ENCODE peak calls at places on chromosome 18, in seven cellular contexts. H is stomach, U is lower lobe of right lung, V is tibial artery, F is mesenchymal stem cell, E is MM.1S, I is lung. Y is an unnamed sample.
A peak's percentile ranks its signal among the peaks of the same experiment; 100 is the strongest.

GRCh38 chr18:55479656-55480420 is 108.2 kb downstream of the TCF4 start:
- DNase-seq in V (no peak), F (no peak), I (no peak), H (no peak), U (no peak), E (no peak), Y (no peak)

GRCh38 chr18:41967680-41968079 is 12.6 kb downstream of the PIK3C3 start:
- DNase-seq in F (no peak), I (no peak), U (no peak), V (no peak), E (no peak), H (no peak), Y (no peak)

GRCh38 chr18:2961828-2962227 is 51.1 kb downstream of the LPIN2 start:
- DNase-seq in I (no peak), V (no peak), F (peak; percentile 63), U (no peak), E (peak; percentile 36), H (no peak), Y (no peak)

GRCh38 chr18:11660691-11661090 is 28.4 kb upstream of the GNAL start:
- DNase-seq in V (no peak), I (peak; percentile 16), F (no peak), U (no peak), H (no peak), E (no peak), Y (no peak)

GRCh38 chr18:62863629-62864028 is 148.3 kb downstream of the PHLPP1 start:
- DNase-seq in V (no peak), I (no peak), H (no peak), E (no peak), F (peak; percentile 17), U (no peak), Y (no peak)

GRCh38 chr18:63016270-63016669 is 300.9 kb downstream of the PHLPP1 start:
- DNase-seq in V (no peak), F (peak; percentile 62), U (no peak), H (no peak), E (peak; percentile 56), I (peak; percentile 46), Y (no peak)

GRCh38 chr18:28875059-28875458 is 698.1 kb upstream of the CDH2 start:
- DNase-seq in F (no peak), V (no peak), H (no peak), I (no peak), E (no peak), U (no peak), Y (no peak)

GRCh38 chr18:78875268-78875997 is 104.2 kb upstream of the SALL3 start:
- DNase-seq in U (no peak), F (no peak), H (no peak), E (no peak), V (peak; percentile 51), I (peak; percentile 29), Y (no peak)

GRCh38 chr18:64044616-64045015 is 74.7 kb downstream of the SERPINB8 start:
- DNase-seq in E (no peak), U (no peak), I (no peak), V (no peak), F (no peak), H (no peak), Y (no peak)

GRCh38 chr18:50797147-50797546 is 22.7 kb downstream of the MRO start:
- DNase-seq in I (no peak), E (no peak), H (peak; percentile 55), F (no peak), U (no peak), V (no peak), Y (no peak)

GRCh38 chr18:65436430-65436829 is 314.4 kb upstream of the CDH7 start:
- DNase-seq in V (no peak), H (no peak), I (no peak), F (no peak), E (no peak), U (no peak), Y (no peak)

GRCh38 chr18:3692113-3692621 is 242.2 kb downstream of the TGIF1 start:
- DNase-seq in U (no peak), V (no peak), H (no peak), F (no peak), I (no peak), E (no peak), Y (no peak)

GRCh38 chr18:61998957-61999356 is 106.2 kb upstream of the RNF152 start:
- DNase-seq in V (no peak), F (peak; percentile 79), I (no peak), H (no peak), E (no peak), U (no peak), Y (no peak)

GRCh38 chr18:50401888-50402287 is 27.0 kb downstream of the SKA1 start:
- DNase-seq in V (no peak), U (peak; percentile 63), F (no peak), E (no peak), I (peak; percentile 49), H (peak; percentile 76), Y (no peak)

GRCh38 chr18:2597639-2598038 is 26.3 kb downstream of the NDC80 start:
- DNase-seq in H (no peak), I (no peak), E (no peak), F (no peak), V (no peak), U (no peak), Y (no peak)

GRCh38 chr18:13572148-13572547 is 154.2 kb downstream of the FAM210A start:
- DNase-seq in F (no peak), U (no peak), E (no peak), H (no peak), I (no peak), V (peak; percentile 33), Y (no peak)

GRCh38 chr18:6672909-6673308 is 56.6 kb upstream of the ARHGAP28 start:
- DNase-seq in V (no peak), U (no peak), F (no peak), I (no peak), H (no peak), E (no peak), Y (no peak)

GRCh38 chr18:46322941-46323340 is 218.8 kb downstream of the HAUS1 start:
- DNase-seq in H (no peak), F (no peak), U (no peak), I (no peak), E (no peak), V (no peak), Y (no peak)

GRCh38 chr18:51211552-51211951 is 14.1 kb upstream of the MEX3C start:
- DNase-seq in U (peak; percentile 71), I (peak; percentile 41), V (no peak), F (peak; percentile 66), E (no peak), H (no peak), Y (no peak)

GRCh38 chr18:74447404-74448152 is 9.5 kb downstream of the DIPK1C start:
- DNase-seq in E (no peak), H (no peak), F (no peak), U (no peak), I (no peak), V (peak; percentile 38), Y (no peak)
- H3K4me1 ChIP-seq in E (no peaks in the 10 kb centered on the region), H (no peaks in the 10 kb centered on the region), F (no peaks in the 10 kb centered on the region), U (no peaks in the 10 kb centered on the region), I (no peaks in the 10 kb centered on the region), V (no peaks in the 10 kb centered on the region), Y (no peaks in the 10 kb centered on the region)

GRCh38 chr18:48996041-48996440 is 45.3 kb upstream of the SMAD7 start:
- DNase-seq in E (no peak), I (no peak), F (no peak), H (no peak), U (no peak), V (no peak), Y (no peak)

GRCh38 chr18:48997985-48998831 is 47.4 kb upstream of the SMAD7 start:
- DNase-seq in H (no peak), F (peak; percentile 98), I (peak; percentile 73), V (peak; percentile 94), E (no peak), U (peak; percentile 87), Y (peak; percentile 82)

GRCh38 chr18:48996901-48997463 is 46.2 kb upstream of the SMAD7 start:
- DNase-seq in V (no peak), F (peak; percentile 94), H (no peak), I (no peak), U (peak; percentile 39), E (no peak), Y (no peak)

GRCh38 chr18:48999569-48999968 is 48.8 kb upstream of the SMAD7 start:
- DNase-seq in U (no peak), F (no peak), E (no peak), H (no peak), I (no peak), V (no peak), Y (no peak)

DNA sequence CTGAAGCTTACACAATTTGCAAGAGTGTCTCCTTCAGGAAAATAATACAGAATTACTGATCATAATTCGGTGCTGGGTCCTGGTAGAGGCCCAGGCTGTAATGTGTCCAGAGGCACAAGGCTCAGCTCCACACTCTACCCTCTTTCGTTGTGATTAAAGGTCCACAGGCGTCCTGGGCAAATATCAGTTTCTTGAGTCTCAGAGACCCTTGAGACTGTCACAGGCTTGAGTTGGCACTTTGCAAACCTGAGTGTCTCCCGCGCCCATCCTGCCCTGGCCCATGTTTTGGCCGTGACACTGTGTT is 46.9 kb upstream of the SMAD7 start:
- DNase-seq in H (no peak), F (no peak), I (no peak), E (no peak), V (no peak), U (no peak), Y (no peak)
- H3K4me1 ChIP-seq in H (peaks cover 22% of the 10 kb centered on the region), F (peaks cover 45% of the 10 kb centered on the region), I (peaks cover 3% of the 10 kb centered on the region), E (peaks cover 3% of the 10 kb centered on the region), V (peaks cover 43% of the 10 kb centered on the region), U (peaks cover 44% of the 10 kb centered on the region), Y (peaks cover 52% of the 10 kb centered on the region)

DNA sequence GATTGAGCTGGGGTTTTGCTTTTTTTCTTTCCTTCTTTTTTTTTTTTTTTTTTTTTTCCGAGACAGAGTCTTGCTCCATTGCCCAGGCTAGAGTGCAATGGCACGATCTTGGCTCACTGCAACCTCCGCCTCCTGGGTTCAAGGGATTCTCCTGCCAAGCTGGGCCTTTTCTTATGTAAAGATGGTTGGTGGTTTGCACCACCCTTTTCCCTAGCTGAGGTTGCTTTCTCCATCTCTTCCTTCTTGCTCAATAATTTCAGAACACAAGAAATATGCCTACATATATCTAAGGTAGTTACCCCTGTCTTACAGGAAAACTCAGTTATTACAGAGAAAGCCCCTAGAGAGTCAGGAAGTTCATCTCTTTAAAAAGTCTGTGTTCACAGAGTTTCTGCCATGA is 7.0 kb downstream of the TTC39C start:
- DNase-seq in E (no peak), V (no peak), U (no peak), I (no peak), H (no peak), F (no peak), Y (no peak)
- H3K4me1 ChIP-seq in E (peaks cover 30% of the 10 kb centered on the region), V (no peaks in the 10 kb centered on the region), U (peaks cover 52% of the 10 kb centered on the region), I (no peaks in the 10 kb centered on the region), H (peaks cover 22% of the 10 kb centered on the region), F (peaks cover 7% of the 10 kb centered on the region), Y (peaks cover 7% of the 10 kb centered on the region)

DNA sequence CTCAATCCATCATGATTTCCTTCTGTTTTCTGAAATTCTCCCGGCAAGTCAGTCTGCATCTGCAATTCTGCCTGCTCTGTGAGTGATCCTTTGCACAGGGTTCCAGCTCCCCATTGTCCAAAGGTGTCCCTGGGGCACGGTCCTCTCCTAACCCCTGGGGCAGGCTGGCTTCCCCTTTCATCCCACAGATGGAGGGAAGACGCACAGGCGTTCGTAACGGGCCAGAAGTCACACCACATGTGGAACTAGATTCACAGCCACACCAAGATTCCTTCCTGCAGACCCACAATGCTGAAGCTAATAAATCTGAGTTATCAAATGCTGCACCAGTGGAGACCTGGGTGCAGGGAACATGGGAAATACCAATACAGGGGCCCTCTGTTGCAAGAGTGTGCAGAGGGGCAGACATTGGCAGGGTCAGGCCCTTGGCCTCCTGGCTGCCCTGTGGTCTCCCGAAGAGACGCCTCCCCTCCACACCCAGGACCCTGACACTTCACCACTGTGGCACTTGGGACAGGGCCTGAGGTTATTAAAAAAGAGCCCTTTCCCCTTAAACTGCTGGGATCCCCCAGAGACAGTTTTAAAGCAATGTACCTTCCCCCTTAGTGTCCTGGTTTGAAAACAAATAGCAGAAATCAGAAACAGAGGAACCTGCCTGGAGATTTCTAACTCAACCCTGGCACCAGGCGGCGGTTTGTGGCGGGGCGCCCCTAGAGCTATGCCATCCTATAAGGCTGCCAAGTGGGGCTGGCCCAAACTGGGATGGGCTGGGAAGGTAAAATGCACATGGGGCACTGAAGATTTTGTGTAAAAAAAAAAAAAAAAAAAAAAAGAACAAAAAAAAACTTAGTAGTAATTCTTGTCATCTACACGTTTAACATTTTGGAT is 15.4 kb downstream of the ZNF516 start:
- DNase-seq in U (peak; percentile 54), E (no peak), F (no peak), V (peak; percentile 64), I (peak; percentile 29), H (no peak), Y (no peak)
- H3K4me1 ChIP-seq in U (peaks cover 32% of the 10 kb centered on the region), E (no peaks in the 10 kb centered on the region), F (peaks cover 14% of the 10 kb centered on the region), V (no peaks in the 10 kb centered on the region), I (peaks cover 4% of the 10 kb centered on the region), H (peaks cover 14% of the 10 kb centered on the region), Y (no peaks in the 10 kb centered on the region)

Y was measured in sigmoid colon.